ENCODE peak calls at places on chromosomes 3 and 15, in six cellular contexts. One of them, this sample, is unnamed.
A peak's percentile ranks its signal among the peaks of the same experiment; 100 is the strongest.

GRCh38 chr3:39407259-39407629 is 724 bp downstream of the RPSA start:
- DNase-seq in H1: no peak
- DNase-seq in HCT116: no peak
- DNase-seq in K562: peak; percentile 15
- DNase-seq in HepG2: peak; percentile 23
- DNase-seq in GM12878: no peak
- DNase-seq in this sample: no peak

GRCh38 chr3:55516391-55517030 is 29.4 kb upstream of the WNT5A start:
- DNase-seq in HCT116: no peak
- DNase-seq in GM12878: no peak
- DNase-seq in H1: no peak
- DNase-seq in HepG2: no peak
- DNase-seq in K562: no peak
- DNase-seq in this sample: no peak

GRCh38 chr3:178777718-178778411 is 241.6 kb downstream of the KCNMB2 start:
- DNase-seq in K562: no peak
- DNase-seq in GM12878: no peak
- DNase-seq in H1: no peak
- DNase-seq in HepG2: no peak
- DNase-seq in HCT116: peak; percentile 27
- DNase-seq in this sample: no peak

GRCh38 chr3:15332405-15333098 is at the start of gene SH3BP5:
- DNase-seq in GM12878: no peak
- DNase-seq in K562: peak; percentile 93
- DNase-seq in H1: no peak
- DNase-seq in HepG2: no peak
- DNase-seq in HCT116: peak; percentile 26
- DNase-seq in this sample: peak; percentile 70

GRCh38 chr15:89680282-89680873 is 1.2 kb upstream of the PLIN1 start:
- DNase-seq in GM12878: no peak
- DNase-seq in H1: no peak
- DNase-seq in HCT116: no peak
- DNase-seq in K562: no peak
- DNase-seq in HepG2: peak; percentile 80
- DNase-seq in this sample: no peak

GRCh38 chr15:70266412-70267089 is 168.8 kb upstream of the TLE3 start:
- DNase-seq in H1: no peak
- DNase-seq in GM12878: no peak
- DNase-seq in HCT116: no peak
- DNase-seq in K562: no peak
- DNase-seq in HepG2: no peak
- DNase-seq in this sample: no peak

GRCh38 chr3:177665122-177665808 is 468.0 kb upstream of the TBL1XR1 start:
- DNase-seq in GM12878: no peak
- DNase-seq in H1: no peak
- DNase-seq in HCT116: no peak
- DNase-seq in HepG2: no peak
- DNase-seq in K562: no peak
- DNase-seq in this sample: no peak

GRCh38 chr3:98565843-98566242 is 27.6 kb downstream of the CPOX start:
- DNase-seq in HCT116: no peak
- DNase-seq in K562: no peak
- DNase-seq in H1: no peak
- DNase-seq in HepG2: no peak
- DNase-seq in GM12878: no peak
- DNase-seq in this sample: no peak

GRCh38 chr15:68789041-68789920 is 31.4 kb downstream of the ANP32A start:
- DNase-seq in HepG2: no peak
- DNase-seq in GM12878: no peak
- DNase-seq in K562: no peak
- DNase-seq in HCT116: no peak
- DNase-seq in H1: no peak
- DNase-seq in this sample: no peak

GRCh38 chr3:172341482-172342059 is 106.7 kb downstream of the GHSR start:
- DNase-seq in K562: peak; percentile 39
- DNase-seq in HCT116: peak; percentile 48
- DNase-seq in GM12878: peak; percentile 24
- DNase-seq in H1: no peak
- DNase-seq in HepG2: peak; percentile 66
- DNase-seq in this sample: peak; percentile 36

GRCh38 chr3:20060924-20061323 is 20.7 kb downstream of the KAT2B start:
- DNase-seq in H1: no peak
- DNase-seq in GM12878: no peak
- DNase-seq in HepG2: no peak
- DNase-seq in HCT116: no peak
- DNase-seq in K562: no peak
- DNase-seq in this sample: no peak

GRCh38 chr3:60674870-60675269 is 576.4 kb downstream of the FHIT start:
- DNase-seq in HCT116: no peak
- DNase-seq in H1: no peak
- DNase-seq in K562: no peak
- DNase-seq in GM12878: no peak
- DNase-seq in HepG2: no peak
- DNase-seq in this sample: no peak

GRCh38 chr3:176579741-176580185 is 617.5 kb downstream of the TBL1XR1 start:
- DNase-seq in GM12878: no peak
- DNase-seq in HCT116: no peak
- DNase-seq in H1: no peak
- DNase-seq in HepG2: no peak
- DNase-seq in K562: no peak
- DNase-seq in this sample: no peak

GRCh38 chr15:52281085-52282035 is 14.2 kb downstream of the MYO5C start:
- DNase-seq in H1: no peak
- DNase-seq in GM12878: no peak
- DNase-seq in K562: no peak
- DNase-seq in HCT116: no peak
- DNase-seq in HepG2: peak; percentile 89
- DNase-seq in this sample: no peak

GRCh38 chr3:23294770-23295387 is 91.8 kb downstream of the UBE2E2 start:
- DNase-seq in H1: no peak
- DNase-seq in K562: no peak
- DNase-seq in GM12878: no peak
- DNase-seq in HepG2: no peak
- DNase-seq in HCT116: no peak
- DNase-seq in this sample: no peak

GRCh38 chr3:12897537-12898289 is 56.3 kb upstream of the RPL32 start:
- DNase-seq in K562: no peak
- DNase-seq in HepG2: no peak
- DNase-seq in H1: no peak
- DNase-seq in GM12878: no peak
- DNase-seq in HCT116: no peak
- DNase-seq in this sample: no peak

GRCh38 chr15:95948371-95948770 is 382.1 kb upstream of the NR2F2 start:
- DNase-seq in HepG2: no peak
- DNase-seq in H1: no peak
- DNase-seq in GM12878: no peak
- DNase-seq in K562: no peak
- DNase-seq in HCT116: no peak
- DNase-seq in this sample: no peak

GRCh38 chr3:37498126-37499039 is 324.0 kb upstream of the LRRFIP2 start:
- DNase-seq in HepG2: no peak
- DNase-seq in GM12878: no peak
- DNase-seq in H1: no peak
- DNase-seq in K562: no peak
- DNase-seq in HCT116: no peak
- DNase-seq in this sample: no peak

GRCh38 chr3:192847918-192848317 is 69.7 kb downstream of the MB21D2 start:
- DNase-seq in H1: no peak
- DNase-seq in HepG2: no peak
- DNase-seq in HCT116: no peak
- DNase-seq in GM12878: no peak
- DNase-seq in K562: no peak
- DNase-seq in this sample: no peak

GRCh38 chr3:8621872-8622271 is 22.7 kb downstream of the SSUH2 start:
- DNase-seq in K562: no peak
- DNase-seq in HCT116: no peak
- DNase-seq in GM12878: no peak
- DNase-seq in HepG2: no peak
- DNase-seq in H1: no peak
- DNase-seq in this sample: no peak

GRCh38 chr3:8621141-8621540 is 23.5 kb downstream of the SSUH2 start:
- DNase-seq in HCT116: no peak
- DNase-seq in H1: no peak
- DNase-seq in GM12878: no peak
- DNase-seq in K562: no peak
- DNase-seq in HepG2: no peak
- DNase-seq in this sample: no peak

GRCh38 chr3:8617921-8618320 is 26.7 kb downstream of the SSUH2 start:
- DNase-seq in HCT116: no peak
- DNase-seq in HepG2: no peak
- DNase-seq in K562: no peak
- DNase-seq in GM12878: no peak
- DNase-seq in H1: no peak
- DNase-seq in this sample: no peak

GRCh38 chr3:8619548-8619947 is 25.1 kb downstream of the SSUH2 start:
- DNase-seq in HCT116: no peak
- DNase-seq in GM12878: no peak
- DNase-seq in H1: no peak
- DNase-seq in HepG2: no peak
- DNase-seq in K562: no peak
- DNase-seq in this sample: no peak

GRCh38 chr3:8618950-8619349 is 25.6 kb downstream of the SSUH2 start:
- DNase-seq in HepG2: no peak
- DNase-seq in GM12878: no peak
- DNase-seq in H1: no peak
- DNase-seq in K562: no peak
- DNase-seq in HCT116: no peak
- DNase-seq in this sample: no peak
- TF ChIP-seq ZNF274 in HepG2: no peak
- TF ChIP-seq ZNF274 in GM12878: no peak
- TF ChIP-seq ZNF274 in H1: no peak
- TF ChIP-seq ZNF274 in K562: no peak
- TF ChIP-seq ZNF274 in HCT116: no peak
- TF ChIP-seq ZNF274 in this sample: no peak

GRCh38 chr3:49005998-49006397 is 1.2 kb upstream of the WDR6 start:
- DNase-seq in K562: no peak
- DNase-seq in HCT116: no peak
- DNase-seq in H1: no peak
- DNase-seq in GM12878: no peak
- DNase-seq in HepG2: no peak
- DNase-seq in this sample: no peak

GRCh38 chr3:49006591-49007067 is 562 bp upstream of the WDR6 start:
- DNase-seq in GM12878: no peak
- DNase-seq in HepG2: no peak
- DNase-seq in HCT116: no peak
- DNase-seq in K562: peak; percentile 21
- DNase-seq in H1: no peak
- DNase-seq in this sample: no peak

GRCh38 chr3:49009391-49009790 is 2.2 kb downstream of the WDR6 start:
- DNase-seq in HCT116: no peak
- DNase-seq in HepG2: no peak
- DNase-seq in GM12878: no peak
- DNase-seq in K562: no peak
- DNase-seq in H1: no peak
- DNase-seq in this sample: no peak

GRCh38 chr3:49007068-49007770 is at the start of gene WDR6:
- DNase-seq in HCT116: peak; percentile 94
- DNase-seq in K562: peak; percentile 91
- DNase-seq in H1: peak; percentile 96
- DNase-seq in GM12878: peak; percentile 96
- DNase-seq in HepG2: peak; percentile 95
- DNase-seq in this sample: peak; percentile 97

DNA sequence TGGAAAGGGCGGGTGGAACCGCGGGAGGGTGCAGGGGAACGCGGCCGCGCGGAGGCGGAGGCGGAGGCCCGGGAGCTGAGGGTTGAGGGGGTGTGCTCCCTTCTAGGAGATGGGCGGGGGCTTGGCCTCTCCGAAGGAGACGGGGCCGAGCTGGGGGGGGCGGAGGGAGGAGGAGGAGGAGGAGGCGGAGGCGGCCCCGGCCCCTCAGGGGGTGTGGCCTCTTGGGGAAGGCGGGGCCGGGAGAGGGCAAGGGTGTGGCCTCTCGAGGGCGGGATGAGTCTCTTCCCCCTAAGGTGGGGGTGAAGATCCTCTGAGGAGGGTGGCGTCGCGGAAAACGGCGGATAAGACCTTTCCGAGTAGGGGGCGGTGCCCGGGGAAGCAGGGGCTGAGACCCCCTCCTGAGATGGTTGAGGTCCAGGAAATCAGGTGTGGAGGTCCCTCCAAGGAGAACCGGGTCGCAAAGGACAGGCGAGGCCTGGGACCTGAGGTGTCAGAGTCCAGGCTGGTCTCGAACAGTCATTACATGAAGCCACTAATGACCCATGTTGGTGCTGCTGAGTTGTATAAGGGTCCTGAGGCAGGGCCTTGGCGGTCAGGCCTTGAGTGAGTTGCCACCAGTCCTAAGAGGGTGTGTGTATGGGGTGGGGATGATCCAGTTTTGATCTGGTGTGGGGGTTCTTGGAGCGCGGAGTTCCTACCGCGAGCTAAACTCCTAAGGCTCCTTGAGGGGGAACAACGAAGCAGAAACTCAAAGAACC is 759 bp downstream of the WDR6 start:
- DNase-seq in GM12878: no peak
- DNase-seq in H1: peak; percentile 70
- DNase-seq in K562: peak; percentile 85
- DNase-seq in HepG2: peak; percentile 39
- DNase-seq in HCT116: peak; percentile 72
- DNase-seq in this sample: peak; percentile 75
- TF ChIP-seq ZNF274 in GM12878: no peak
- TF ChIP-seq ZNF274 in H1: no peak
- TF ChIP-seq ZNF274 in K562: no peak
- TF ChIP-seq ZNF274 in HepG2: no peak
- TF ChIP-seq ZNF274 in HCT116: no peak
- TF ChIP-seq ZNF274 in this sample: no peak

GRCh38 chr15:46265664-46266063 is 630.8 kb downstream of the SQOR start:
- DNase-seq in GM12878: no peak
- DNase-seq in HepG2: no peak
- DNase-seq in HCT116: no peak
- DNase-seq in H1: no peak
- DNase-seq in K562: no peak
- DNase-seq in this sample: no peak
- TF ChIP-seq ZNF274 in GM12878: no peak
- TF ChIP-seq ZNF274 in HepG2: no peak
- TF ChIP-seq ZNF274 in HCT116: no peak
- TF ChIP-seq ZNF274 in H1: no peak
- TF ChIP-seq ZNF274 in K562: no peak
- TF ChIP-seq ZNF274 in this sample: no peak

GRCh38 chr15:79010278-79010677 is 65.4 kb upstream of the CTSH start:
- DNase-seq in GM12878: no peak
- DNase-seq in K562: no peak
- DNase-seq in HCT116: no peak
- DNase-seq in HepG2: no peak
- DNase-seq in H1: no peak
- DNase-seq in this sample: no peak

GRCh38 chr15:79018960-79019359 is 71.6 kb downstream of the RASGRF1 start:
- DNase-seq in HCT116: no peak
- DNase-seq in H1: no peak
- DNase-seq in HepG2: no peak
- DNase-seq in K562: no peak
- DNase-seq in GM12878: no peak
- DNase-seq in this sample: no peak

GRCh38 chr15:79016527-79017170 is 71.8 kb upstream of the CTSH start:
- DNase-seq in GM12878: no peak
- DNase-seq in HepG2: no peak
- DNase-seq in K562: no peak
- DNase-seq in HCT116: no peak
- DNase-seq in H1: no peak
- DNase-seq in this sample: no peak

GRCh38 chr15:79017953-79018352 is 72.6 kb downstream of the RASGRF1 start:
- DNase-seq in GM12878: no peak
- DNase-seq in K562: no peak
- DNase-seq in H1: no peak
- DNase-seq in HCT116: no peak
- DNase-seq in HepG2: no peak
- DNase-seq in this sample: no peak

GRCh38 chr15:79015416-79015815 is 70.6 kb upstream of the CTSH start:
- DNase-seq in H1: no peak
- DNase-seq in HCT116: no peak
- DNase-seq in GM12878: no peak
- DNase-seq in HepG2: no peak
- DNase-seq in K562: no peak
- DNase-seq in this sample: no peak
- TF ChIP-seq ZNF274 in H1: no peak
- TF ChIP-seq ZNF274 in HCT116: no peak
- TF ChIP-seq ZNF274 in GM12878: no peak
- TF ChIP-seq ZNF274 in HepG2: no peak
- TF ChIP-seq ZNF274 in K562: no peak
- TF ChIP-seq ZNF274 in this sample: no peak